ENCODE peak calls at places on chromosomes 6 and 20, in eight cellular contexts. One of them, this sample, is unnamed.

GRCh38 chr6:134398453-134398852 is 80.5 kb upstream of the SGK1 start:
- DNase-seq in HT-29: no peak
- DNase-seq in activated naive CD4-positive, alpha-beta T cell: no peak
- DNase-seq in stimulated activated CD8-positive, alpha-beta memory T cell treated with anti-CD3 and anti-CD28 coated beads, Interleukin-15, amount 100 ng/mL, for 24 hours: no peak
- DNase-seq in breast epithelium: no peak
- DNase-seq in CD8-positive, alpha-beta memory T cell: no peak
- DNase-seq in lower leg skin: no peak
- DNase-seq in cerebellum: no peak
- DNase-seq in this sample: peak

GRCh38 chr6:73652637-73653570 is 888 bp downstream of the SLC17A5 start:
- DNase-seq in HT-29: peak
- DNase-seq in activated naive CD4-positive, alpha-beta T cell: no peak
- DNase-seq in stimulated activated CD8-positive, alpha-beta memory T cell treated with anti-CD3 and anti-CD28 coated beads, Interleukin-15, amount 100 ng/mL, for 24 hours: peak
- DNase-seq in breast epithelium: no peak
- DNase-seq in CD8-positive, alpha-beta memory T cell: peak
- DNase-seq in lower leg skin: peak
- DNase-seq in cerebellum: peak
- DNase-seq in this sample: peak

GRCh38 chr6:111761783-111762312 is 111.4 kb downstream of the FYN start:
- DNase-seq in HT-29: no peak
- DNase-seq in activated naive CD4-positive, alpha-beta T cell: no peak
- DNase-seq in stimulated activated CD8-positive, alpha-beta memory T cell treated with anti-CD3 and anti-CD28 coated beads, Interleukin-15, amount 100 ng/mL, for 24 hours: no peak
- DNase-seq in breast epithelium: no peak
- DNase-seq in CD8-positive, alpha-beta memory T cell: peak
- DNase-seq in lower leg skin: no peak
- DNase-seq in cerebellum: no peak
- DNase-seq in this sample: no peak

GRCh38 chr20:51955756-51956155 is 153.4 kb upstream of the SALL4 start:
- DNase-seq in HT-29: no peak
- DNase-seq in activated naive CD4-positive, alpha-beta T cell: no peak
- DNase-seq in stimulated activated CD8-positive, alpha-beta memory T cell treated with anti-CD3 and anti-CD28 coated beads, Interleukin-15, amount 100 ng/mL, for 24 hours: no peak
- DNase-seq in breast epithelium: no peak
- DNase-seq in CD8-positive, alpha-beta memory T cell: no peak
- DNase-seq in lower leg skin: no peak
- DNase-seq in cerebellum: no peak
- DNase-seq in this sample: no peak

GRCh38 chr6:42158631-42159030 is 14.5 kb upstream of the GUCA1A start:
- DNase-seq in HT-29: no peak
- DNase-seq in activated naive CD4-positive, alpha-beta T cell: no peak
- DNase-seq in stimulated activated CD8-positive, alpha-beta memory T cell treated with anti-CD3 and anti-CD28 coated beads, Interleukin-15, amount 100 ng/mL, for 24 hours: no peak
- DNase-seq in breast epithelium: no peak
- DNase-seq in CD8-positive, alpha-beta memory T cell: no peak
- DNase-seq in lower leg skin: no peak
- DNase-seq in cerebellum: no peak
- DNase-seq in this sample: no peak

GRCh38 chr6:19554356-19555225 is 282.6 kb upstream of the ID4 start:
- DNase-seq in HT-29: no peak
- DNase-seq in activated naive CD4-positive, alpha-beta T cell: no peak
- DNase-seq in stimulated activated CD8-positive, alpha-beta memory T cell treated with anti-CD3 and anti-CD28 coated beads, Interleukin-15, amount 100 ng/mL, for 24 hours: no peak
- DNase-seq in breast epithelium: no peak
- DNase-seq in CD8-positive, alpha-beta memory T cell: no peak
- DNase-seq in lower leg skin: no peak
- DNase-seq in cerebellum: peak
- DNase-seq in this sample: peak

GRCh38 chr20:10005885-10006284 is 28.9 kb upstream of the ANKEF1 start:
- DNase-seq in HT-29: no peak
- DNase-seq in activated naive CD4-positive, alpha-beta T cell: no peak
- DNase-seq in stimulated activated CD8-positive, alpha-beta memory T cell treated with anti-CD3 and anti-CD28 coated beads, Interleukin-15, amount 100 ng/mL, for 24 hours: no peak
- DNase-seq in breast epithelium: no peak
- DNase-seq in CD8-positive, alpha-beta memory T cell: no peak
- DNase-seq in lower leg skin: no peak
- DNase-seq in cerebellum: no peak
- DNase-seq in this sample: no peak

GRCh38 chr6:37514377-37514776 is 14.7 kb upstream of the CCDC167 start:
- DNase-seq in HT-29: no peak
- DNase-seq in activated naive CD4-positive, alpha-beta T cell: no peak
- DNase-seq in stimulated activated CD8-positive, alpha-beta memory T cell treated with anti-CD3 and anti-CD28 coated beads, Interleukin-15, amount 100 ng/mL, for 24 hours: no peak
- DNase-seq in breast epithelium: no peak
- DNase-seq in CD8-positive, alpha-beta memory T cell: no peak
- DNase-seq in lower leg skin: no peak
- DNase-seq in cerebellum: no peak
- DNase-seq in this sample: no peak

GRCh38 chr6:137166247-137167098 is 7.0 kb downstream of the IL22RA2 start:
- DNase-seq in HT-29: no peak
- DNase-seq in activated naive CD4-positive, alpha-beta T cell: no peak
- DNase-seq in stimulated activated CD8-positive, alpha-beta memory T cell treated with anti-CD3 and anti-CD28 coated beads, Interleukin-15, amount 100 ng/mL, for 24 hours: no peak
- DNase-seq in breast epithelium: no peak
- DNase-seq in CD8-positive, alpha-beta memory T cell: no peak
- DNase-seq in lower leg skin: no peak
- DNase-seq in cerebellum: no peak
- DNase-seq in this sample: no peak

GRCh38 chr6:25006565-25007001 is 70.8 kb upstream of the RIPOR2 start:
- DNase-seq in HT-29: peak
- DNase-seq in activated naive CD4-positive, alpha-beta T cell: no peak
- DNase-seq in stimulated activated CD8-positive, alpha-beta memory T cell treated with anti-CD3 and anti-CD28 coated beads, Interleukin-15, amount 100 ng/mL, for 24 hours: no peak
- DNase-seq in breast epithelium: no peak
- DNase-seq in CD8-positive, alpha-beta memory T cell: peak
- DNase-seq in lower leg skin: peak
- DNase-seq in cerebellum: no peak
- DNase-seq in this sample: no peak

GRCh38 chr20:56245761-56246160 is 2.8 kb upstream of the MC3R start:
- DNase-seq in HT-29: no peak
- DNase-seq in activated naive CD4-positive, alpha-beta T cell: no peak
- DNase-seq in stimulated activated CD8-positive, alpha-beta memory T cell treated with anti-CD3 and anti-CD28 coated beads, Interleukin-15, amount 100 ng/mL, for 24 hours: no peak
- DNase-seq in breast epithelium: no peak
- DNase-seq in CD8-positive, alpha-beta memory T cell: no peak
- DNase-seq in lower leg skin: no peak
- DNase-seq in cerebellum: no peak
- DNase-seq in this sample: no peak

GRCh38 chr6:150491131-150491795 is 108.4 kb upstream of the PLEKHG1 start:
- DNase-seq in HT-29: peak
- DNase-seq in activated naive CD4-positive, alpha-beta T cell: no peak
- DNase-seq in stimulated activated CD8-positive, alpha-beta memory T cell treated with anti-CD3 and anti-CD28 coated beads, Interleukin-15, amount 100 ng/mL, for 24 hours: no peak
- DNase-seq in breast epithelium: no peak
- DNase-seq in CD8-positive, alpha-beta memory T cell: no peak
- DNase-seq in lower leg skin: no peak
- DNase-seq in cerebellum: no peak
- DNase-seq in this sample: peak

GRCh38 chr6:6825986-6826901 is 237.7 kb downstream of the LY86 start:
- DNase-seq in HT-29: peak
- DNase-seq in activated naive CD4-positive, alpha-beta T cell: no peak
- DNase-seq in stimulated activated CD8-positive, alpha-beta memory T cell treated with anti-CD3 and anti-CD28 coated beads, Interleukin-15, amount 100 ng/mL, for 24 hours: no peak
- DNase-seq in breast epithelium: no peak
- DNase-seq in CD8-positive, alpha-beta memory T cell: no peak
- DNase-seq in lower leg skin: peak
- DNase-seq in cerebellum: peak
- DNase-seq in this sample: no peak

GRCh38 chr6:15363523-15364400 is 117.9 kb downstream of the JARID2 start:
- DNase-seq in HT-29: no peak
- DNase-seq in activated naive CD4-positive, alpha-beta T cell: no peak
- DNase-seq in stimulated activated CD8-positive, alpha-beta memory T cell treated with anti-CD3 and anti-CD28 coated beads, Interleukin-15, amount 100 ng/mL, for 24 hours: no peak
- DNase-seq in breast epithelium: no peak
- DNase-seq in CD8-positive, alpha-beta memory T cell: no peak
- DNase-seq in lower leg skin: no peak
- DNase-seq in cerebellum: peak
- DNase-seq in this sample: no peak

GRCh38 chr6:136483906-136484305 is 66.3 kb downstream of the MAP7 start:
- DNase-seq in HT-29: no peak
- DNase-seq in activated naive CD4-positive, alpha-beta T cell: no peak
- DNase-seq in stimulated activated CD8-positive, alpha-beta memory T cell treated with anti-CD3 and anti-CD28 coated beads, Interleukin-15, amount 100 ng/mL, for 24 hours: no peak
- DNase-seq in breast epithelium: no peak
- DNase-seq in CD8-positive, alpha-beta memory T cell: no peak
- DNase-seq in lower leg skin: no peak
- DNase-seq in cerebellum: peak
- DNase-seq in this sample: no peak

GRCh38 chr6:54802775-54803631 is 43.6 kb upstream of the FAM83B start:
- DNase-seq in HT-29: peak
- DNase-seq in activated naive CD4-positive, alpha-beta T cell: no peak
- DNase-seq in stimulated activated CD8-positive, alpha-beta memory T cell treated with anti-CD3 and anti-CD28 coated beads, Interleukin-15, amount 100 ng/mL, for 24 hours: no peak
- DNase-seq in breast epithelium: no peak
- DNase-seq in CD8-positive, alpha-beta memory T cell: no peak
- DNase-seq in lower leg skin: no peak
- DNase-seq in cerebellum: no peak
- DNase-seq in this sample: no peak

GRCh38 chr20:53899351-53900167 is 170.8 kb downstream of the BCAS1 start:
- DNase-seq in HT-29: peak
- DNase-seq in activated naive CD4-positive, alpha-beta T cell: peak
- DNase-seq in stimulated activated CD8-positive, alpha-beta memory T cell treated with anti-CD3 and anti-CD28 coated beads, Interleukin-15, amount 100 ng/mL, for 24 hours: no peak
- DNase-seq in breast epithelium: no peak
- DNase-seq in CD8-positive, alpha-beta memory T cell: peak
- DNase-seq in lower leg skin: peak
- DNase-seq in cerebellum: no peak
- DNase-seq in this sample: no peak

GRCh38 chr20:37968726-37969401 is 64.4 kb downstream of the TTI1 start:
- DNase-seq in HT-29: no peak
- DNase-seq in activated naive CD4-positive, alpha-beta T cell: no peak
- DNase-seq in stimulated activated CD8-positive, alpha-beta memory T cell treated with anti-CD3 and anti-CD28 coated beads, Interleukin-15, amount 100 ng/mL, for 24 hours: no peak
- DNase-seq in breast epithelium: no peak
- DNase-seq in CD8-positive, alpha-beta memory T cell: no peak
- DNase-seq in lower leg skin: peak
- DNase-seq in cerebellum: no peak
- DNase-seq in this sample: no peak

GRCh38 chr6:156310701-156311100 is 466.5 kb upstream of the ARID1B start:
- DNase-seq in HT-29: no peak
- DNase-seq in activated naive CD4-positive, alpha-beta T cell: no peak
- DNase-seq in stimulated activated CD8-positive, alpha-beta memory T cell treated with anti-CD3 and anti-CD28 coated beads, Interleukin-15, amount 100 ng/mL, for 24 hours: no peak
- DNase-seq in breast epithelium: no peak
- DNase-seq in CD8-positive, alpha-beta memory T cell: no peak
- DNase-seq in lower leg skin: no peak
- DNase-seq in cerebellum: peak
- DNase-seq in this sample: no peak

This sample was measured in pancreas.